ENCODE peak calls at places on chromosomes 5 and 9, in four cellular contexts. V is ureter; D is activated T-helper 1 cell treated with anti-CD3 and anti-CD28 coated beads, Interleukin-2, amount 50 U/mL, for 16 hours; A is iPS-NIHi11. K is an unnamed sample.

GRCh38 chr5:62268239-62268638 is 37.8 kb upstream of the KIF2A start:
- DNase-seq in V (peak), D (no peak), A (peak), K (no peak)

GRCh38 chr9:124321935-124322334 is 64.2 kb downstream of the NEK6 start:
- DNase-seq in V (no peak), D (no peak), A (no peak), K (no peak)

GRCh38 chr5:127442085-127442484 is 75.4 kb upstream of the PRRC1 start:
- DNase-seq in V (no peak), D (no peak), A (no peak), K (no peak)

GRCh38 chr5:107487056-107487461 is 183.7 kb downstream of the EFNA5 start:
- DNase-seq in V (no peak), D (no peak), A (no peak), K (no peak)

GRCh38 chr5:83957188-83957587 is 236.5 kb upstream of the HAPLN1 start:
- DNase-seq in V (no peak), D (no peak), A (no peak), K (no peak)

GRCh38 chr5:123610209-123610608 is 98.2 kb downstream of the CSNK1G3 start:
- DNase-seq in V (no peak), D (no peak), A (no peak), K (no peak)

GRCh38 chr9:89179535-89179919 is 909 bp upstream of the SHC3 start:
- DNase-seq in V (no peak), D (no peak), A (no peak), K (no peak)

GRCh38 chr5:143516249-143516648 is 112.8 kb upstream of the NR3C1 start:
- DNase-seq in V (no peak), D (no peak), A (no peak), K (no peak)

GRCh38 chr5:64923151-64923685 is 154.5 kb downstream of the CWC27 start:
- DNase-seq in V (no peak), D (no peak), A (no peak), K (no peak)

GRCh38 chr5:24609694-24610093 is 35.1 kb downstream of the CDH10 start:
- DNase-seq in V (no peak), D (no peak), A (no peak), K (no peak)

GRCh38 chr5:132283423-132284043 is 10.7 kb upstream of the SLC22A4 start:
- DNase-seq in V (no peak), D (no peak), A (no peak), K (no peak)

GRCh38 chr5:169808118-169808581 is 171.1 kb downstream of the DOCK2 start:
- DNase-seq in V (no peak), D (no peak), A (peak), K (no peak)

GRCh38 chr9:136798708-136799078 is 2.6 kb downstream of the CCDC183 start:
- DNase-seq in V (no peak), D (no peak), A (no peak), K (no peak)

GRCh38 chr5:128081111-128081865 is 2.3 kb upstream of the SLC12A2 start:
- DNase-seq in V (no peak), D (no peak), A (no peak), K (no peak)

GRCh38 chr5:155508673-155509072 is 495.1 kb downstream of the KIF4B start:
- DNase-seq in V (no peak), D (no peak), A (no peak), K (no peak)

GRCh38 chr5:41869739-41870620 is at the start of gene OXCT1:
- DNase-seq in V (peak), D (peak), A (peak), K (peak)

GRCh38 chr9:130870491-130871381 is 25.9 kb downstream of the QRFP start:
- DNase-seq in V (no peak), D (no peak), A (no peak), K (peak)

GRCh38 chr9:120868339-120868675 is 8.7 kb downstream of the PHF19 start:
- DNase-seq in V (no peak), D (no peak), A (no peak), K (no peak)

GRCh38 chr9:93099551-93100264 is 3.7 kb downstream of the CARD19 start:
- DNase-seq in V (no peak), D (no peak), A (peak), K (no peak)

K was measured in anterior cingulate cortex.